ENCODE peak calls at places on chromosomes 13 and 19, in five cellular contexts. T, S, Q, W and Y are unnamed samples.
A peak's percentile ranks its signal among the peaks of the same experiment; 100 is the strongest.

GRCh38 chr19:44517146-44517545 is 12.3 kb downstream of the CEACAM20 start:
- DNase-seq in T (no peak), W (no peak), Q (no peak), S (no peak), Y (no peak)

GRCh38 chr13:64778002-64778401 is 2452.1 kb downstream of the PCDH9 start:
- DNase-seq in T (no peak), S (no peak), W (no peak), Q (no peak), Y (peak; percentile 72)

GRCh38 chr19:11041966-11042627 is 47.2 kb upstream of the LDLR start:
- DNase-seq in S (no peak), W (no peak), T (no peak), Q (no peak), Y (no peak)

GRCh38 chr13:67619346-67619745 is 389.2 kb upstream of the PCDH9 start:
- DNase-seq in S (no peak), Q (no peak), T (no peak), W (no peak), Y (no peak)

GRCh38 chr13:75715598-75716523 is 79.7 kb downstream of the LMO7 start:
- DNase-seq in Q (peak; percentile 41), S (no peak), T (no peak), W (no peak), Y (peak; percentile 37)

GRCh38 chr19:50453243-50453642 is 20.6 kb downstream of the MYBPC2 start:
- DNase-seq in W (no peak), S (no peak), T (no peak), Q (no peak), Y (no peak)

GRCh38 chr19:7533925-7534480 is 1.5 kb upstream of the PNPLA6 start:
- DNase-seq in T (peak; percentile 86), W (peak; percentile 93), S (peak; percentile 67), Q (peak; percentile 37), Y (peak; percentile 88)

GRCh38 chr13:93226623-93227279 is at the start of gene GPC6:
- DNase-seq in Q (no peak), W (peak; percentile 66), S (peak; percentile 79), T (no peak), Y (no peak)

GRCh38 chr13:86591862-86592261 is 792.6 kb upstream of the SLITRK6 start:
- DNase-seq in Q (no peak), S (no peak), T (no peak), W (no peak), Y (no peak)

GRCh38 chr19:39474139-39474620 is 6.5 kb upstream of the TIMM50 start:
- DNase-seq in S (peak; percentile 30), W (peak; percentile 72), Q (no peak), T (peak; percentile 89), Y (peak; percentile 37)

GRCh38 chr19:41192574-41193419 is at the start of gene CYP2S1:
- DNase-seq in S (no peak), T (peak; percentile 93), Q (no peak), W (peak; percentile 82), Y (no peak)
- TF ChIP-seq MYC in S (no peak), T (no peak), Q (no peak), W (no peak), Y (no peak)

DNA sequence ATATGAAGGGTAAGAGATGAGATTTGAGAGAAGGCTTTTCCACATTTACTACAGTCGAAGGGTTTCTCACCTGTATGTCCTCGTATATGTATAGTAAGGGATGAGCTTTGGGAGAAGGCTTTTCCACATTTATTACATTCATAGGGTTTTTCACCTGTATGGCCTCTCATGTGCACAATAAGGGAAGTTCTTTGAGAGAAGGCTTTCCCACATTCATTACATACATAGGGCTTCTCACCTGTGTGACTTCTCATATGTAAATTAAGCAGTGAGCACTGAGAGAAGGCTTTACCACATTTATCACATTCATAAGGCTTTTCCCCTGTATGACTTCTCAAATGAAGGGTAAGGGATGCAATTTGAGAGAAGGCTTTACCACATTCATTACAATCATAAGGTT is 41.8 kb downstream of the ZNF527 start:
- DNase-seq in S (no peak), W (no peak), Q (no peak), T (no peak), Y (no peak)
- H3K4me2 ChIP-seq in S (no peak overlapping the region), W (no peak overlapping the region), Q (no peak overlapping the region), T (no peak overlapping the region), Y (no peak overlapping the region)

GRCh38 chr19:31659897-31660210 is 310.6 kb upstream of the TSHZ3 start:
- DNase-seq in Q (no peak), W (no peak), T (no peak), S (no peak), Y (no peak)
- TF ChIP-seq MYC in Q (no peak), W (no peak), T (no peak), S (no peak), Y (no peak)

DNA sequence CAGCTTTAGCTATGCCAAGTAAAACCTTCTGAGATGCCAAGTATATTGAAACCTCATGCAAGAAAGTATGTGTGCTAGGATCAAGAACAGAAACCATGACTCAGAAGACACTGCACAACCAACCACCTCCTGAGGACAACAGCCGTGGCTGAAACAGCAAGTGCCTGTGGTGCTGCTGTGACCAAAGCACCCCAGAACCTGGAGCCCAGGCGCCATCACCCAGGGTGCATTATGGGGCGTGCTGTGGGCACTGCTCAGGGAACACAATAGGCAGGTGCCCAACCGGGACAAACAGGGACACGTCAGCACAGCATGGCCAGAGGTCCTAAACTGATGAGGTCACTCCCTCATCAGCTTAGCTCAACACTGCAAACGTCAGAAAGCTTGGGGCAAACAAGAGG is 101.3 kb upstream of the SLC15A1 start:
- DNase-seq in W (no peak), Q (peak; percentile 80), S (no peak), T (no peak), Y (no peak)
- H3K4me2 ChIP-seq in W (no peak overlapping the region), Q (peak overlapping the region; percentile 64), S (no peak overlapping the region), T (no peak overlapping the region), Y (no peak overlapping the region)

DNA sequence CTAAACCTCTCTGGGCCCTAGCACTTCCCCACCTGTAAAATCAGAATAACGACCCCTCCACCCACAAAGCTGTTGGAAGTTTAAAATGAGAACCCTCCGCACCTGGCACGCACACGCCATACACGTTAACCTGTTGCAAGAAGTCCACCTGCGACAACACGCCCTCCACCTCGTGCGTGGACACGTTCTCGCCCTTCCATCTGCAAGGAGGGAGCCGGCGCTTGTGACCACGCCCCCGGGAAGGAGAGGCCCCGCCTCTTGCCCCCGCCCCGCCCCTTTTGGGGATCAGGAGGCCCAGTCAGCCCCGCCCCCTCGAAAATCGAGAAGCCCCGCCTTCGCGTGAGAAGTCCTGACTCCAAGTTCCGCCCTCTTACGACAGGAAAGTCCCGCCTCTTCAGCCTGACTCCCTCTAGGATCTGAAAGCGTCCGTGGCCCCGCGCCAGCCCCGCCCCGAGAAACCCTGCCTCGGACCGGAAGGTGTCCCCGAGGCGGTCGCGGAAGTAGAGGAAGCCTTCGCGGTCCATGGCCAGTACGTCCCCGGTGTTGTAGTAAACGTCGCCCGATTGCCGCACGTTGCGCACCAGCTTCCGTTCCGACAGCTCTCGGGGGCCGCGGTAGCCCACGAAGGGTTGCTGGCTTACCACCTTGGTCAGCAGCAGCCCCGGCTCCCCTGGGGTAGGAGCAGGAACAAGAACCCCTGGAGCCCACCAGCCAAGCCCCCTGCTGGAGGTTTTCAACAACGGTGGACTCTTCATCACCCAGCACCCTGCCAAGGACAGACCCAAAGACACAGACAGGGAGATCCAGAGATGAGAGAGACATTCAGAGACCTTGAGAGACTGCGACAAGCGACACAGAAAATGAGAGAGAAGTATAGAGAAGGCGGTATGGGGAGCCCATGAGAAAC is 12.5 kb downstream of the SLC27A5 start:
- DNase-seq in Q (peak; percentile 89), W (peak; percentile 100), T (peak; percentile 100), S (peak; percentile 98), Y (peak; percentile 96)
- TF ChIP-seq MYC in Q (no peak), W (no peak), T (peak; percentile 75), S (peak; percentile 82), Y (no peak)

GRCh38 chr13:45784755-45785675 is 66.5 kb downstream of the SIAH3 start:
- DNase-seq in Q (no peak), W (no peak), S (no peak), T (no peak), Y (no peak)

GRCh38 chr13:45781553-45782326 is 69.8 kb downstream of the SIAH3 start:
- DNase-seq in S (no peak), Q (no peak), W (no peak), T (no peak), Y (no peak)

GRCh38 chr13:45783346-45784043 is 68.1 kb downstream of the SIAH3 start:
- DNase-seq in W (no peak), Q (no peak), T (no peak), S (no peak), Y (no peak)

GRCh38 chr13:45779901-45780300 is 71.7 kb downstream of the SIAH3 start:
- DNase-seq in T (no peak), S (no peak), Q (no peak), W (no peak), Y (no peak)

DNA sequence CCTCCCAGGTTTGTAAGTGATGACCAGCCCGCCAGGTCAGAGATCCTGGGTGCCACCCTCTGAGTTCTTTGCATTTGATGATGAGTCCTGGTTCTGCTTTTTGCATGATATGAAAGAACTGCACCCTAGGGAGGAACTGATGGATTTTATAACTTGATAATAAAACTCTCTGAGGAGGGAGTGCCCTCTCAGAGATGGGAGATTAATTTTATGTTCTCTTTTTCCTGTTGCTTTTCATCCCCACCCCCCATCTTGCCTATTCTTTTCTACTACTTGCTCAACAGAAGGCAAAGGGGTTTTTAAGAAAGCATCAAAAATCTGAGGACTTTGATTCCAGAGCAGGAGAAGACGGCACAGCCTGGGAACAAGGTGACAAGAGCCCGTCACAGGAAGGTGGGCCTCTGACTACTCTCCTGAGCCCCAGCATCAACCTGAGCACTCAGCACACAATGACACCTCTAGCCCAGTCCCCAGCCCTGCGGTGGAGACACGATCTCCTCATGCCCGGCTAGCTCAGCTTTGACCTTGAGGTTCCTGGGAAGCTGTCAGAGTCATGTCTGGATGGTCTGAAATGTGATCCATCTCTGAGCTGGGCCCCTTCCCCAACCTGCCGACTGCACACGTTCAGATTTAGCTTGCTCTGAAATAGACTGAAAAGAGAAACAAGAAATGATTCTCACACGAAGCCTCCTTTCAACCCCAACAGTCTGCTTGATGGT is 69.1 kb downstream of the SIAH3 start:
- DNase-seq in W (no peak), S (no peak), T (no peak), Q (no peak), Y (no peak)
- H3K4me2 ChIP-seq in W (no peak overlapping the region), S (no peak overlapping the region), T (no peak overlapping the region), Q (no peak overlapping the region), Y (no peak overlapping the region)

GRCh38 chr13:44181938-44182337 is 191.7 kb upstream of the SERP2 start:
- DNase-seq in T (no peak), Q (no peak), S (no peak), W (no peak), Y (no peak)
- TF ChIP-seq MYC in T (no peak), Q (no peak), S (no peak), W (no peak), Y (no peak)

GRCh38 chr13:20119960-20120359 is 40.9 kb downstream of the GJA3 start:
- DNase-seq in S (no peak), Q (no peak), T (no peak), W (no peak), Y (no peak)
- H3K4me2 ChIP-seq in S (peak overlapping the region; percentile 84), Q (no peak overlapping the region), T (peak overlapping the region; percentile 98), W (peak overlapping the region; percentile 76), Y (peak overlapping the region; percentile 27)

GRCh38 chr13:24511019-24511823 is 1.4 kb downstream of the PARP4 start:
- DNase-seq in S (peak; percentile 26), W (peak; percentile 56), T (peak; percentile 25), Q (peak; percentile 63), Y (peak; percentile 85)

GRCh38 chr13:24512208-24513068 is at the start of gene PARP4:
- DNase-seq in T (peak; percentile 53), Q (peak; percentile 34), S (peak; percentile 93), W (peak; percentile 87), Y (peak; percentile 90)

GRCh38 chr13:24520733-24521132 is 8.2 kb upstream of the PARP4 start:
- DNase-seq in W (no peak), S (no peak), T (no peak), Q (no peak), Y (no peak)

GRCh38 chr13:24511824-24512207 is 762 bp downstream of the PARP4 start:
- DNase-seq in Q (peak; percentile 9), T (peak; percentile 2), S (no peak), W (no peak), Y (no peak)

GRCh38 chr13:24516919-24517318 is 4.3 kb upstream of the PARP4 start:
- DNase-seq in S (no peak), Q (no peak), T (no peak), W (no peak), Y (no peak)
- TF ChIP-seq MYC in S (no peak), Q (no peak), T (no peak), W (no peak), Y (no peak)